ENCODE peak calls at places on chromosomes 3 and 15, in four cellular contexts. Q is body of pancreas, B is A549, Z is left ventricle myocardium inferior. W is an unnamed sample.
A peak's percentile ranks its signal among the peaks of the same experiment; 100 is the strongest.

GRCh38 chr3:5078151-5078550 is 43.9 kb upstream of the ARL8B start:
- DNase-seq in B (peak; percentile 29), Z (no peak), Q (no peak), W (no peak)

GRCh38 chr15:100930306-100930848 is 11.2 kb downstream of the LRRK1 start:
- DNase-seq in Q (no peak), Z (no peak), B (no peak), W (no peak)

GRCh38 chr3:77605865-77606264 is 566.0 kb downstream of the ROBO2 start:
- DNase-seq in Z (no peak), B (no peak), Q (no peak), W (no peak)

GRCh38 chr3:101303089-101303731 is 17.2 kb downstream of the IMPG2 start:
- DNase-seq in B (no peak), Q (no peak), Z (no peak), W (no peak)

GRCh38 chr3:187012609-187013051 is 82.3 kb downstream of the ST6GAL1 start:
- DNase-seq in Q (no peak), B (no peak), Z (no peak), W (no peak)

GRCh38 chr3:131972550-131972949 is 62.3 kb downstream of the CPNE4 start:
- DNase-seq in B (no peak), Q (no peak), Z (no peak), W (no peak)

GRCh38 chr3:127073931-127074820 is 91.3 kb downstream of the PLXNA1 start:
- DNase-seq in Q (no peak), B (no peak), Z (no peak), W (no peak)

GRCh38 chr15:22979069-22979698 is 984 bp downstream of the CYFIP1 start:
- DNase-seq in Z (peak; percentile 54), Q (peak; percentile 76), B (peak; percentile 67), W (peak; percentile 59)

GRCh38 chr15:39172380-39173281 is 408.2 kb upstream of the THBS1 start:
- DNase-seq in Q (peak; percentile 30), Z (peak; percentile 15), B (no peak), W (no peak)

GRCh38 chr3:100662113-100662823 is 47.0 kb upstream of the TFG start:
- DNase-seq in B (no peak), Z (no peak), Q (no peak), W (no peak)

GRCh38 chr3:169923189-169923588 is 11.8 kb downstream of the SAMD7 start:
- DNase-seq in B (no peak), Z (peak; percentile 80), Q (peak; percentile 96), W (peak; percentile 39)

GRCh38 chr15:56307180-56307579 is 58.0 kb upstream of the TEX9 start:
- DNase-seq in B (no peak), Z (no peak), Q (no peak), W (no peak)

GRCh38 chr3:66656608-66657007 is 155.8 kb upstream of the LRIG1 start:
- DNase-seq in B (no peak), Z (no peak), Q (no peak), W (no peak)

GRCh38 chr15:59197459-59197858 is 9.2 kb upstream of the LDHAL6B start:
- DNase-seq in Q (no peak), Z (no peak), B (no peak), W (no peak)

GRCh38 chr3:182323898-182324297 is 469.4 kb upstream of the ATP11B start:
- DNase-seq in B (no peak), Z (no peak), Q (no peak), W (no peak)

GRCh38 chr3:152444029-152444641 is 175.4 kb downstream of the MBNL1 start:
- DNase-seq in Q (no peak), Z (no peak), B (peak; percentile 7), W (no peak)

GRCh38 chr3:9859530-9860025 is 15.8 kb upstream of the RPUSD3 start:
- DNase-seq in Q (no peak), Z (no peak), B (no peak), W (no peak)

GRCh38 chr3:25789596-25790556 is at the start of gene OXSM:
- DNase-seq in B (peak; percentile 93), Z (peak; percentile 92), Q (peak; percentile 95), W (peak; percentile 92)

GRCh38 chr15:78640840-78641733 is at the start of gene CHRNB4:
- DNase-seq in Q (peak; percentile 26), Z (no peak), B (peak; percentile 49), W (no peak)

GRCh38 chr15:85091990-85092389 is 110.3 kb downstream of the PDE8A start:
- DNase-seq in B (no peak), Q (no peak), Z (no peak), W (no peak)

GRCh38 chr3:178417736-178418135 is 118.5 kb upstream of the KCNMB2 start:
- DNase-seq in Q (no peak), B (no peak), Z (no peak), W (no peak)

GRCh38 chr15:89514596-89515406 is 18.4 kb upstream of the RHCG start:
- DNase-seq in Z (no peak), Q (no peak), B (peak; percentile 31), W (no peak)

GRCh38 chr15:85086855-85087254 is 105.2 kb downstream of the PDE8A start:
- DNase-seq in Q (no peak), Z (no peak), B (no peak), W (no peak)

GRCh38 chr3:179323197-179323901 is 518 bp downstream of the ZNF639 start:
- DNase-seq in B (peak; percentile 46), Q (peak; percentile 71), Z (peak; percentile 82), W (peak; percentile 71)

GRCh38 chr15:55827204-55827603 is 84.3 kb upstream of the PRTG start:
- DNase-seq in B (no peak), Z (no peak), Q (no peak), W (no peak)

GRCh38 chr15:63583027-63583426 is 14.2 kb upstream of the FBXL22 start:
- DNase-seq in Z (no peak), B (no peak), Q (no peak), W (no peak)

GRCh38 chr15:41494190-41494921 is 682 bp downstream of the ITPKA start:
- DNase-seq in Q (peak; percentile 41), B (peak; percentile 17), Z (no peak), W (no peak)

GRCh38 chr3:14725564-14726420 is 50.9 kb downstream of the C3orf20 start:
- DNase-seq in Q (peak; percentile 29), B (no peak), Z (peak; percentile 63), W (peak; percentile 66)

GRCh38 chr3:113516115-113516505 is 1.2 kb upstream of the SPICE1 start:
- DNase-seq in Z (no peak), B (peak; percentile 24), Q (peak; percentile 33), W (no peak)

GRCh38 chr3:161557751-161558150 is 61.1 kb downstream of the OTOL1 start:
- DNase-seq in Z (no peak), B (no peak), Q (no peak), W (no peak)

GRCh38 chr15:59147666-59148065 is 42.7 kb downstream of the CCNB2 start:
- DNase-seq in Z (no peak), Q (no peak), B (no peak), W (no peak)

GRCh38 chr3:180981912-180982311 is 7.6 kb downstream of the DNAJC19 start:
- DNase-seq in B (no peak), Z (no peak), Q (no peak), W (no peak)

GRCh38 chr15:48556159-48556897 is 89.2 kb downstream of the FBN1 start:
- DNase-seq in Z (no peak), B (no peak), Q (no peak), W (no peak)

GRCh38 chr15:40558952-40559742 is 5.7 kb downstream of the CCDC32 start:
- DNase-seq in Z (no peak), B (no peak), Q (no peak), W (no peak)

GRCh38 chr15:32840481-32841245 is 122.9 kb downstream of the GREM1 start:
- DNase-seq in Q (no peak), Z (no peak), B (no peak), W (no peak)

GRCh38 chr15:98872777-98873176 is 134.8 kb downstream of the PGPEP1L start:
- DNase-seq in Q (no peak), Z (no peak), B (no peak), W (no peak)

GRCh38 chr15:25171111-25171811 is 216.5 kb downstream of the SNRPN start:
- DNase-seq in B (no peak), Q (peak; percentile 2), Z (peak; percentile 8), W (no peak)

GRCh38 chr15:25170781-25171110 is 216.0 kb downstream of the SNRPN start:
- DNase-seq in B (no peak), Q (no peak), Z (no peak), W (no peak)

GRCh38 chr15:25169318-25169717 is 214.5 kb downstream of the SNRPN start:
- DNase-seq in B (no peak), Q (peak; percentile 2), Z (no peak), W (no peak)

GRCh38 chr15:25171856-25172687 is 217.3 kb downstream of the SNRPN start:
- DNase-seq in Z (peak; percentile 6), B (no peak), Q (peak; percentile 1), W (peak; percentile 26)

DNA sequence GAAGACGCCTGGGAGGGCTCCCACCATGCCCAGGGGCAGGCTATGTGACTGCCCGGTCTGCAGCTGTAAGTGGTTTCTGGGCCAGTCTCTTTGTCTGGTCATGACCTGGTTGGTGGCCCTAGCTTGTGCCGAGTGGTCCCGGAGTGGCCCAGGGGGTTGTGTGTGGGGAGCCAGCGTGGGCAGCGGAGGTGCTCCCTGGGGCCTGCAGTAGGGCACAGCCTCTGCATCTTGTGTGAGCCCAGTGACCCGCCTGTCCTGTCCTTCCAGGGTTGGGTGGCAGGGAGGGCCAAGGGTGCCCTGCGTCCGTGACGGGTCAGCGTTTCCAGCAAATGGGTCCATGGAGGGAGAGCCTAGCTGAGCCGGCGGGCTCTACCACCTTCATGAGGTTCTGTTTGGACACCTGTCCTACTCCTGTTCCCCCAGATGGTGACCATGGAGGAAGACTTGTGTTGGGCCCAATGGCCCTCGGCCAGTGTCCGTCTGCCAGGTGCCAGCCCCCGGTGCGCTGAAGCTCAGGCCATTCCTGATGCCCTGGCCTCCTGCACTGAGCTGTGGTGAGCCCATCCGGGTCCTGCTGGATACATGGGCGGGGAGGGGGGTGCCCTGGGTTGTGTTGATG is 215.4 kb downstream of the SNRPN start:
- DNase-seq in Q (peak; percentile 2), Z (peak; percentile 8), B (no peak), W (peak; percentile 22)
- H3K9me3 ChIP-seq in Q (no peaks in the 10 kb centered on the region), Z (peaks cover 58% of the 10 kb centered on the region), B (no peaks in the 10 kb centered on the region), W (no peaks in the 10 kb centered on the region)

GRCh38 chr3:138348950-138349739 is 766 bp downstream of the MRAS start:
- DNase-seq in Z (no peak), Q (peak; percentile 28), B (peak; percentile 22), W (no peak)

GRCh38 chr3:138347084-138347483 is 1.3 kb upstream of the MRAS start:
- DNase-seq in Q (no peak), B (no peak), Z (no peak), W (no peak)

GRCh38 chr3:138349926-138350665 is 1.7 kb downstream of the MRAS start:
- DNase-seq in B (no peak), Q (no peak), Z (no peak), W (no peak)

GRCh38 chr3:138351151-138351550 is 2.8 kb downstream of the MRAS start:
- DNase-seq in Q (no peak), B (no peak), Z (no peak), W (no peak)

GRCh38 chr3:138348107-138348949 is at the start of gene MRAS:
- DNase-seq in B (peak; percentile 60), Z (peak; percentile 83), Q (peak; percentile 85), W (peak; percentile 74)
- TF ChIP-seq CTCF in B (peak; percentile 46), Z (peak; percentile 60), Q (no peak), W (no peak)

DNA sequence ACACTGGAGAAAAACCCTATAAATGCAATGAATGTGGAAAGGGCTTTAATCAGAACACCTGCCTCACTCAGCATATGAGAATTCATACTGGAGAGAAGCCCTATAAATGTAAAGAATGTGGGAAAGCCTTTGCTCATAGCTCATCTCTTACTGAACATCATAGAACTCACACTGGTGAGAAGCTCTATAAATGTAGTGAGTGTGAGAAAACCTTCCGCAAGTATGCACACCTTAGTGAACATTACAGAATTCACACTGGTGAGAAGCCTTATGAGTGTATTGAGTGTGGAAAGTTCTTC is 7.4 kb upstream of the ZNF501 start:
- DNase-seq in B (no peak), Q (no peak), Z (no peak), W (no peak)
- H3K9me3 ChIP-seq in B (peaks cover 87% of the 10 kb centered on the region), Q (peaks cover 3% of the 10 kb centered on the region), Z (peaks cover 100% of the 10 kb centered on the region), W (peaks cover 75% of the 10 kb centered on the region)

GRCh38 chr15:58066042-58066867 is 744 bp upstream of the ALDH1A2 start:
- DNase-seq in B (peak; percentile 69), Q (peak; percentile 66), Z (peak; percentile 67), W (peak; percentile 64)
- TF ChIP-seq CTCF in B (peak; percentile 94), Q (peak; percentile 82), Z (peak; percentile 96), W (peak; percentile 54)